ENCODE peak calls at places on chromosome 10, in four cellular contexts. T is endothelial cell of umbilical vein, F is astrocyte, X is GM23338. Z is an unnamed sample.
A peak's percentile ranks its signal among the peaks of the same experiment; 100 is the strongest.

GRCh38 chr10:78672898-78673297 is 395.9 kb upstream of the ZMIZ1 start:
- DNase-seq in T (no peak), F (peak; percentile 69), X (no peak), Z (peak; percentile 14)

GRCh38 chr10:21100871-21101514 is 203.9 kb upstream of the NEBL start:
- DNase-seq in T (peak; percentile 32), F (peak; percentile 66), X (no peak), Z (peak; percentile 86)

GRCh38 chr10:27391916-27392315 is 112.2 kb upstream of the RAB18 start:
- DNase-seq in T (no peak), F (no peak), X (no peak), Z (peak; percentile 27)

GRCh38 chr10:92757066-92757716 is 67.4 kb downstream of the HHEX start:
- DNase-seq in T (peak; percentile 93), F (peak; percentile 74), X (peak; percentile 55), Z (peak; percentile 31)

GRCh38 chr10:123614888-123615287 is 51.3 kb upstream of the GPR26 start:
- DNase-seq in T (peak; percentile 35), F (peak; percentile 18), X (peak; percentile 97), Z (peak; percentile 52)

GRCh38 chr10:89122431-89123066 is 84.6 kb downstream of the CH25H start:
- DNase-seq in T (peak; percentile 82), F (peak; percentile 31), X (no peak), Z (peak; percentile 27)

GRCh38 chr10:71136036-71136690 is 76.2 kb upstream of the UNC5B start:
- DNase-seq in T (no peak), F (no peak), X (no peak), Z (no peak)

GRCh38 chr10:74107391-74107790 is 43.2 kb downstream of the AP3M1 start:
- DNase-seq in T (no peak), F (no peak), X (no peak), Z (no peak)

GRCh38 chr10:73039635-73040034 is 57.0 kb downstream of the P4HA1 start:
- DNase-seq in T (no peak), F (peak; percentile 48), X (no peak), Z (no peak)

GRCh38 chr10:52567247-52567580 is 205.4 kb downstream of the MBL2 start:
- DNase-seq in T (no peak), F (no peak), X (no peak), Z (no peak)

GRCh38 chr10:14879055-14879800 is 562 bp downstream of the SUV39H2 start:
- DNase-seq in T (no peak), F (peak; percentile 5), X (peak; percentile 52), Z (no peak)

GRCh38 chr10:69334258-69335062 is 56.2 kb downstream of the HK1 start:
- DNase-seq in T (no peak), F (no peak), X (no peak), Z (peak; percentile 45)

GRCh38 chr10:69331161-69331560 is 52.9 kb downstream of the HK1 start:
- DNase-seq in T (no peak), F (no peak), X (no peak), Z (no peak)

GRCh38 chr10:69332278-69333010 is 54.1 kb downstream of the HK1 start:
- DNase-seq in T (no peak), F (no peak), X (no peak), Z (no peak)

GRCh38 chr10:69335063-69335587 is 56.8 kb downstream of the HK1 start:
- DNase-seq in T (peak; percentile 62), F (no peak), X (no peak), Z (no peak)

DNA sequence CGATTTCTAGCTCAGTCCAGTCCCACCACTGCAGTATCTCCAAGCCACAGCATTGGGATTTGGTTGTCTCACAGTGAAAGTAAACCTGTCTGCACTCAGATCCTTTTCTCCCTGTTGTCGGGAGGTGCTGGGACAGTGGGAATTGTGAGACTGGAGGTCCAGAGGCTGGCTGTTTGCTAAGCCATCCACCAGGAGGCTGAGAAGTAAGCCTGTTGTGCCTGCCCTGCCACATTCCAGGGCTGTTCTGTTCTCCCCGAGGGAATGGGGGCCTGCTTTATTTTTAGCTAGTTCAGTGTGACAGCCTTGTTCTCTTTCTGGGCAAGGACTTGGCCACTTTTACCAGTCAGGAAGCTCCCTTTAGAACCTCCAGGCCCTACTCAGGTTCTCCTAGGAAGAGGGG is 54.9 kb downstream of the HK1 start:
- DNase-seq in T (no peak), F (no peak), X (peak; percentile 81), Z (peak; percentile 63)
- TF ChIP-seq CTCF in T (no peak), F (peak; percentile 6), X (peak; percentile 18), Z (peak; percentile 46)

GRCh38 chr10:11539191-11539868 is 72.1 kb downstream of the USP6NL start:
- DNase-seq in T (peak; percentile 31), F (peak; percentile 64), X (no peak), Z (peak; percentile 67)
- H3K4me2 ChIP-seq in T (no peak overlapping the region), F (peak overlapping the region; percentile 17), X (no peak overlapping the region), Z (no peak overlapping the region)

DNA sequence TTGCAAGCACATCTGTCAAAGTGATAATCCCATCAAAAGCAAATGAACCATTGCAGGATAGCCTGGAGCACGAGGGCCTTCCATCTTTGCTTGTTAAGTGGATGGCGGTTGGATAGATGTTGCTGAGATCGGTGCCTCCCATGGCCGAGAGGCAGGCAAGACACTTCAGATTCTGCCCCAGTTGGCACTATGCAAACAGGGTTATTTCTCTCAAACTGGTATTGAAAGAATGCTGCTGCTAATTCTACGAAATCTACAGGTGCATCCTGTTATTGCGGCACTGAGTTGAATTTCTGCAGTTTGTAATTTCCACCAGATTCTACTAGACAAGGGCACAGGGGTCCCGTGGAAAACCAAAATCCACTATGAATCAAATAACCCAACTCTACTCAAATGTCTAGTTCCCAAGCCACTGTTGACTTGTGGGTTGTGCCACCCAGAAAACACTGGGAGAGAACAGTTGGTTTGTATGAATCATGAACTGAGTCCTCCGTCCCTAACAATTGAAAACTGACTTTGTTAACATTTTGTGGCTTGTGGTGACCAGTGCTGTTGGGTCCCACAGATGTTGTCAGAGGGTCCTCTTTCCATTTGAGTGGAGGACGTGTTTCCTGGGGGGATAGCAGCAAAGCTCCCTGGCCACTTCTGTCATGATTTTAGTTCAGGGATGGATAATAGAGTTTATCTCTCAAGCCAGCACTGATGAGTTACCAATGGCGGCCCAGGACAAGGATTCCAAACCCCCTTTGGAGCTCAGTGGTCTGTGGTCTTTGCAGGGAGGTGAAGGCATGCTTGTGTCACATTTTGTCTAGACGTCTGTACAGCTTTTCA is 7.1 kb upstream of the IL2RA start:
- DNase-seq in T (peak; percentile 16), F (peak; percentile 23), X (no peak), Z (no peak)
- H2AFZ ChIP-seq in T (no peak overlapping the region), F (no peak overlapping the region), X (no peak overlapping the region), Z (no peak overlapping the region)

GRCh38 chr10:94194256-94194655 is 168.5 kb downstream of the NOC3L start:
- DNase-seq in T (no peak), F (peak; percentile 76), X (no peak), Z (peak; percentile 80)
- TF ChIP-seq CTCF in T (no peak), F (peak; percentile 12), X (no peak), Z (peak; percentile 30)

DNA sequence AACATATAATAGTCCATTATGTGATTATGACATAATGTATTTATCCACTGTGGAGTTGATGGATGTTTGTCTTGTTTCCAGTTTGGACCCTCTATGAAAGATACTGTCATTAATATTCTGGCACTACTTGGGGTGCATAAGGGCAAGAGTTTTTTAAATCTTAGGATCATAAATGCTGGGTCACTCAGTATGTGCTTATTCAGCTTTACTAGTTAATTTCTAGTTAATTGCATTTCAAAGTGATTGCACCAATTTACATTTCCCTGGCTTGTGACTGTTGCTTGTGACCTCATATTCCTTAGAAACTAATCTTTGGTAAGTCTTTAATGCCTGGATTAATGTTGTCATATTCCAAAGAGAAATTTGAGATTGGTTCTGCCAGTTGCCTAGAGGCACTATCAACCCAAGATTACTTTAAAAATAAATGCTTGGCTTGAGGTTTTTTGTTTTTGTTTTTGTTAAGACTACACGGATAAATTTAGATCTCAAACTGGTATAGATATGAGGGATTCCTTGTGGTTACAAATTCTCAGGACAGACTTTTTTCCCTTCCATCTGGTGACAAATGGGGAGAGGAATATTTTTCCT is 103.1 kb downstream of the ANK3 start:
- DNase-seq in T (no peak), F (peak; percentile 41), X (no peak), Z (no peak)
- H3K4me2 ChIP-seq in T (no peak overlapping the region), F (no peak overlapping the region), X (no peak overlapping the region), Z (no peak overlapping the region)

GRCh38 chr10:91104185-91105041 is 116.0 kb upstream of the PCGF5 start:
- DNase-seq in T (no peak), F (no peak), X (no peak), Z (no peak)

GRCh38 chr10:91105269-91105668 is 115.2 kb upstream of the PCGF5 start:
- DNase-seq in T (no peak), F (no peak), X (no peak), Z (no peak)

GRCh38 chr10:91108820-91109219 is 111.6 kb upstream of the PCGF5 start:
- DNase-seq in T (no peak), F (no peak), X (no peak), Z (no peak)

GRCh38 chr10:91103384-91104184 is 116.9 kb upstream of the PCGF5 start:
- DNase-seq in T (no peak), F (no peak), X (no peak), Z (no peak)
- H2AFZ ChIP-seq in T (no peak overlapping the region), F (no peak overlapping the region), X (no peak overlapping the region), Z (no peak overlapping the region)

GRCh38 chr10:132371641-132372081 is 25.3 kb upstream of the PWWP2B start:
- DNase-seq in T (no peak), F (no peak), X (peak; percentile 64), Z (no peak)
- TF ChIP-seq CTCF in T (peak; percentile 30), F (peak; percentile 9), X (peak; percentile 53), Z (peak; percentile 13)

GRCh38 chr10:48496831-48497792 is 107.8 kb downstream of the ARHGAP22 start:
- DNase-seq in T (peak; percentile 81), F (peak; percentile 69), X (no peak), Z (peak; percentile 42)
- H3K4me2 ChIP-seq in T (no peak overlapping the region), F (peak overlapping the region; percentile 65), X (no peak overlapping the region), Z (no peak overlapping the region)

DNA sequence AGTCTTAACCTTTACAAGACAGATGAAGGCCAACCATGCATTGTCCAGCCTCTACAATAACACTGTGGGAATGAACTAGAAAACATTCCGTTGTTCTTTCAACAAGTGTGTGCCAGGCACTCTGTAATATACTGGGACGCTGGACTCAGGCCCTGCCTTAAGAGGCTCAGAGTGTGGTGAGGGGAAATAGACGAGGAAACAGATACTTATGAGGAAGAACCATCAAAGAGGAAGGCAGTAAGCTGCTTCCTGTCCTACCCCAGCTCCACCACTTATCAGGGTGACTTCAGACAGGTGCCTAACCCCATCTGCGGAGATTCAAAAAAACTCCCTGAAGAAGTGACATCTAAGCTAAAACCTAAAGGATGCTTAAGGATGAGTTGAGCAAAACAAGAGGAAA is 8.9 kb upstream of the TRIM8 start:
- DNase-seq in T (peak; percentile 51), F (no peak), X (no peak), Z (no peak)
- H2AFZ ChIP-seq in T (no peak overlapping the region), F (no peak overlapping the region), X (no peak overlapping the region), Z (no peak overlapping the region)

DNA sequence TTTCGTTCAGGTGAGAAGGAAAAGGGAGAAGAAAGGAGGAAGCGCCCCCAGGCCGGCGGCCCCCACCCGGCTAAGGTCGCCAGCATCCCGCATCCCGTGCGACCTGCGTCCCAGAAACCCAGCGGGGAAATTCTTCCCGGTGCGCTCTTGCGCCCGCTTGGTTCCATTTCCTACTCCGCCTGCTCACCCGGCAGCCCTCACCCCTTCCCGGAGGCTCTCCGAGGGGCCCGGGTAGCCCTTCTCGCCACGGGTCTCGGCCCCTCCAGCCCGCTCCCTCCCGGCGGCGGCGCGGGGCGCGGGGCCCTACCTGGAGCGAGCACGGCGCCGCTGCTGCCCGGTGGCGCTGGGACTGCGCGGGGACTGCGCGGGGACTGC is at the start of gene PRKCQ:
- DNase-seq in T (no peak), F (peak; percentile 30), X (peak; percentile 61), Z (no peak)
- TF ChIP-seq CTCF in T (no peak), F (no peak), X (no peak), Z (no peak)